ENCODE peak calls at places on chromosomes 6 and 20, in four cellular contexts. Q is A549, I is AG04450, H is psoas muscle. X is an unnamed sample.

GRCh38 chr20:24908642-24909041 is 40.4 kb upstream of the CST7 start:
- DNase-seq in I (no peak), H (no peak), Q (no peak), X (no peak)

GRCh38 chr6:161736341-161736740 is 462.5 kb upstream of the AGPAT4 start:
- DNase-seq in I (no peak), Q (no peak), H (no peak), X (no peak)

GRCh38 chr20:20366896-20367680 is 816 bp upstream of the INSM1 start:
- DNase-seq in Q (no peak), I (no peak), H (no peak), X (no peak)

GRCh38 chr6:25623874-25624273 is 28.1 kb upstream of the SCGN start:
- DNase-seq in I (no peak), H (no peak), Q (no peak), X (no peak)

GRCh38 chr20:3551681-3552434 is 81.0 kb downstream of the ATRN start:
- DNase-seq in I (no peak), Q (no peak), H (no peak), X (no peak)

GRCh38 chr6:70706491-70707123 is 38.9 kb downstream of the SMAP1 start:
- DNase-seq in H (no peak), Q (peak), I (peak), X (no peak)

GRCh38 chr6:93859964-93860363 is 440.6 kb upstream of the EPHA7 start:
- DNase-seq in H (no peak), Q (no peak), I (no peak), X (no peak)

GRCh38 chr6:10630178-10630577 is 64.2 kb downstream of the C6orf52 start:
- DNase-seq in Q (no peak), I (no peak), H (no peak), X (no peak)

GRCh38 chr6:105900120-105900937 is 185.8 kb upstream of the PRDM1 start:
- DNase-seq in I (peak), H (no peak), Q (no peak), X (no peak)

GRCh38 chr6:6734463-6735455 is 146.2 kb downstream of the LY86 start:
- DNase-seq in Q (no peak), I (no peak), H (no peak), X (no peak)

GRCh38 chr20:51553897-51554504 is 11.5 kb upstream of the NFATC2 start:
- DNase-seq in I (no peak), H (no peak), Q (no peak), X (no peak)

GRCh38 chr6:160321729-160322505 is 26.3 kb upstream of the SLC22A3 start:
- DNase-seq in Q (no peak), I (no peak), H (no peak), X (no peak)

GRCh38 chr20:4052554-4052953 is 37.2 kb upstream of the RNF24 start:
- DNase-seq in Q (no peak), H (no peak), I (no peak), X (no peak)

GRCh38 chr20:38588303-38588702 is 7.3 kb downstream of the ADIG start:
- DNase-seq in Q (no peak), I (no peak), H (no peak), X (no peak)

GRCh38 chr20:51206032-51206662 is 183.2 kb upstream of the KCNG1 start:
- DNase-seq in I (no peak), Q (no peak), H (no peak), X (no peak)

GRCh38 chr6:48318670-48319069 is 207.7 kb upstream of the PTCHD4 start:
- DNase-seq in H (no peak), I (no peak), Q (no peak), X (no peak)

GRCh38 chr6:136253734-136254133 is 3.6 kb upstream of the MTFR2 start:
- DNase-seq in H (no peak), Q (no peak), I (no peak), X (no peak)

GRCh38 chr6:45163952-45164766 is 164.0 kb upstream of the RUNX2 start:
- DNase-seq in Q (no peak), I (no peak), H (no peak), X (no peak)

GRCh38 chr20:21515300-21516179 is 1.7 kb upstream of the NKX2-2 start:
- DNase-seq in I (no peak), Q (no peak), H (no peak), X (no peak)

GRCh38 chr6:46014511-46015118 is 1.0 kb downstream of the CLIC5 start:
- DNase-seq in I (no peak), Q (no peak), H (peak), X (no peak)

GRCh38 chr20:50584687-50585086 is 74.5 kb downstream of the PTPN1 start:
- DNase-seq in Q (no peak), I (no peak), H (no peak), X (no peak)

GRCh38 chr6:6803180-6803978 is 214.9 kb downstream of the LY86 start:
- DNase-seq in I (no peak), Q (no peak), H (no peak), X (no peak)

GRCh38 chr20:3828798-3829197 is 8.5 kb downstream of the AP5S1 start:
- DNase-seq in Q (no peak), H (no peak), I (no peak), X (no peak)

DNA sequence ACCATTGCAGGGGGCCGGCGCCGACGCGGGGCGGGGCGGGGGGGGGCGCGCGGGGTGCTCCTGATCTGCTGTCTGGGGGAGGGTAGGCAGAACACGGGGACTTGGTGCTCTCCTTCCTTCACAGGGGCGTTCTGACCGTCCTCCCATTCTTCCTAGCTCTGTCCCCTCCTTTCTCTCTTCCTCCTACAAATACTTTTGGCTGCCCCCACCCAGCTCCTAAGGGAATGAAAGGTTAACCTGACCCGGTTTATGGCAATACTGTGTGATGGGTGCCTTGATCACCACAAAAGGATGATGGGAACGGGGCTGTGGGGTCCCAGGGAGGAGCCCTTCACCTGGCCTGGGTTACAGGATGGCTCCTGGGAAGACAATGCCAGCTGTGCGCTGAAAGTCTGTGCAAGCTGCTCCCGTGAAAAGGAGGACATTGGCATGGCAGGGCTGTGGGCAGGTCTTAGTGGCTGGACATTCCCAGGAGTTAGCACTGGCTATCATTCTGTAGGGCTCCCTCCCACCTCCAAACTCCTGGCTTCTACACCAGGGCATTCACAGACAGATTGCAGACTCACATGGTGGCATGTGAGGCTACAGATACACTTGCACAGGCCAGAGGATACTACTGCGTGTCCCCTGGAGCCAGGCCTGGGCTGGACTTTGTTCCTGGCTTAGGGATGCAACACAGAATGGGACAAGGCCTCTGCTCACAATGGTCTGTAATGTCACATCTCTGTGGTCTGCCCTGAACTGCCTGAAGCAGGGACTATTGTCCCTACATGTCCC is 1.9 kb upstream of the TPD52L2 start:
- DNase-seq in Q (no peak), I (no peak), H (no peak), X (no peak)
- H3K4me3 ChIP-seq in Q (peak), I (peak), H (peak), X (no peak)

GRCh38 chr6:28353356-28353755 is 3.6 kb downstream of the ZKSCAN3 start:
- DNase-seq in Q (no peak), H (no peak), I (no peak), X (no peak)

GRCh38 chr6:28355743-28356665 is 6.3 kb downstream of the ZKSCAN3 start:
- DNase-seq in I (peak), H (peak), Q (peak), X (peak)

GRCh38 chr6:28356666-28357020 is 6.9 kb downstream of the ZKSCAN3 start:
- DNase-seq in I (no peak), Q (no peak), H (no peak), X (no peak)

GRCh38 chr6:28353981-28354676 is 4.4 kb downstream of the ZKSCAN3 start:
- DNase-seq in H (peak), Q (no peak), I (no peak), X (peak)

GRCh38 chr6:28354688-28355554 is 5.2 kb downstream of the ZKSCAN3 start:
- DNase-seq in H (no peak), I (no peak), Q (no peak), X (no peak)
- H3K4me3 ChIP-seq in H (peak), I (peak), Q (no peak), X (no peak)

GRCh38 chr6:40722081-40722480 is 134.9 kb upstream of the LRFN2 start:
- DNase-seq in H (no peak), Q (no peak), I (no peak), X (no peak)

GRCh38 chr6:40718401-40718800 is 131.2 kb upstream of the LRFN2 start:
- DNase-seq in Q (no peak), I (no peak), H (no peak), X (no peak)

GRCh38 chr6:40720375-40720748 is 133.2 kb upstream of the LRFN2 start:
- DNase-seq in H (no peak), Q (no peak), I (no peak), X (no peak)

GRCh38 chr6:40721252-40721936 is 134.2 kb upstream of the LRFN2 start:
- DNase-seq in I (no peak), H (no peak), Q (no peak), X (no peak)

GRCh38 chr6:40719671-40720374 is 132.7 kb upstream of the LRFN2 start:
- DNase-seq in I (no peak), H (no peak), Q (no peak), X (peak)
- H3K4me3 ChIP-seq in I (no peak), H (no peak), Q (no peak), X (no peak)

GRCh38 chr6:158517581-158517980 is 42.3 kb upstream of the TMEM181 start:
- DNase-seq in Q (no peak), H (no peak), I (no peak), X (no peak)

GRCh38 chr6:158519761-158520160 is 40.1 kb upstream of the TMEM181 start:
- DNase-seq in I (no peak), Q (no peak), H (no peak), X (no peak)

GRCh38 chr6:158518196-158519127 is 41.4 kb upstream of the TMEM181 start:
- DNase-seq in H (peak), I (peak), Q (peak), X (peak)

GRCh38 chr6:158517038-158517437 is 42.9 kb upstream of the TMEM181 start:
- DNase-seq in I (no peak), Q (no peak), H (no peak), X (no peak)

GRCh38 chr6:158519354-158519753 is 40.5 kb upstream of the TMEM181 start:
- DNase-seq in H (no peak), Q (no peak), I (no peak), X (no peak)
- H3K4me3 ChIP-seq in H (no peak), Q (no peak), I (no peak), X (no peak)

X was measured in ovary.